ENCODE peak calls at places on chromosome 9, in seven cellular contexts. N is IMR-90, Y is mesendoderm, P is trophoblast cell, G is mesenchymal stem cell, W is H9, K is H1. H is an unnamed sample.

GRCh38 chr9:70408393-70409040 is 5.9 kb downstream of the KLF9 start:
- DNase-seq in N (no peak), Y (peak; percentile 73), P (peak; percentile 15), G (peak; percentile 47), W (no peak), K (no peak), H (no peak)

GRCh38 chr9:69471433-69471832 is 146.4 kb downstream of the ENTREP1 start:
- DNase-seq in N (peak; percentile 45), Y (no peak), P (no peak), G (no peak), W (no peak), K (no peak), H (no peak)

GRCh38 chr9:121889990-121890563 is 203.0 kb downstream of the TTLL11 start:
- DNase-seq in N (peak; percentile 87), Y (no peak), P (no peak), G (peak; percentile 76), W (no peak), K (no peak), H (no peak)

GRCh38 chr9:123940721-123941534 is 11.0 kb upstream of the DENND1A start:
- DNase-seq in N (no peak), Y (no peak), P (no peak), G (no peak), W (no peak), K (no peak), H (no peak)

GRCh38 chr9:132840980-132841379 is 37.1 kb downstream of the AK8 start:
- DNase-seq in N (no peak), Y (no peak), P (no peak), G (no peak), W (no peak), K (no peak), H (no peak)

GRCh38 chr9:34611811-34612787 is at the start of gene RPP25L:
- DNase-seq in N (peak; percentile 78), Y (peak; percentile 80), P (peak; percentile 96), G (peak; percentile 90), W (peak; percentile 81), K (no peak), H (peak; percentile 87)

GRCh38 chr9:42852133-42852532 is 668.7 kb downstream of the SPATA31A6 start:
- DNase-seq in N (no peak), Y (peak; percentile 71), P (peak; percentile 2), G (peak; percentile 50), W (peak; percentile 80), K (peak; percentile 44), H (peak; percentile 29)

GRCh38 chr9:19641046-19641445 is 147.8 kb downstream of the SLC24A2 start:
- DNase-seq in N (no peak), Y (peak; percentile 59), P (no peak), G (peak; percentile 1), W (no peak), K (no peak), H (no peak)

GRCh38 chr9:104903609-104904008 is 24.3 kb downstream of the ABCA1 start:
- DNase-seq in N (peak; percentile 76), Y (peak; percentile 66), P (no peak), G (peak; percentile 85), W (no peak), K (no peak), H (no peak)

GRCh38 chr9:36690769-36691168 is 118.1 kb downstream of the MELK start:
- DNase-seq in N (no peak), Y (no peak), P (no peak), G (no peak), W (no peak), K (no peak), H (no peak)
- H3K4ac ChIP-seq in N (no peak overlapping the region), Y (no peak overlapping the region), P (no peak overlapping the region), G (no peak overlapping the region), W (no peak overlapping the region), K (no peak overlapping the region), H (no peak overlapping the region)

DNA sequence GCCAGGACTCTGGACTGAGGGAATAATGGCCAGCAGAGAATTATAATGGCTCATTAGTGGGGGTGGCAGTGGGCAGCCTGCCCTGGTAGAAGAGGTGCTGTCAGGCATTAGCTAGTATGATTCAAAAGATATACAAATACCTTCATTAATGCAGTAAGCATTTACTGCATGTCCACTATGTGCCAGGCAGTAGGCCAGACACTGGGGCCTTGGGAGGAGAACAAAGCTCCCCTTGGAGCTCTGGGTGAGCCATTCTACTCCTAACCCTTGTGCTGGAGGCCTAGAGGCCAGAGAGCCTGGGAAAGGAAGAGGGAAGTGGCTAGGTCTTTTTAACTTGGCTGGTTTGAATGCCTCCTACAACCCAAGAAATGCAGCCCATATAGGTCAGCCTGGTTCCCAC is 2.0 kb upstream of the GARNL3 start:
- DNase-seq in N (peak; percentile 4), Y (no peak), P (no peak), G (no peak), W (no peak), K (no peak), H (no peak)
- H3K23ac ChIP-seq in N (no peak overlapping the region), Y (no peak overlapping the region), P (no peak overlapping the region), G (no peak overlapping the region), W (no peak overlapping the region), K (no peak overlapping the region), H (no peak overlapping the region)

GRCh38 chr9:134791009-134791408 is 89.6 kb upstream of the FCN2 start:
- DNase-seq in N (no peak), Y (no peak), P (no peak), G (no peak), W (no peak), K (no peak), H (no peak)
- H3K4ac ChIP-seq in N (no peak overlapping the region), Y (no peak overlapping the region), P (no peak overlapping the region), G (no peak overlapping the region), W (no peak overlapping the region), K (no peak overlapping the region), H (no peak overlapping the region)

GRCh38 chr9:131545786-131546335 is 538 bp downstream of the PRRT1B start:
- DNase-seq in N (no peak), Y (peak; percentile 35), P (no peak), G (no peak), W (no peak), K (no peak), H (no peak)
- H3K23ac ChIP-seq in N (no peak overlapping the region), Y (no peak overlapping the region), P (no peak overlapping the region), G (no peak overlapping the region), W (no peak overlapping the region), K (no peak overlapping the region), H (peak overlapping the region; percentile 91)

GRCh38 chr9:125767349-125767748 is 20.2 kb downstream of the PBX3 start:
- DNase-seq in N (no peak), Y (no peak), P (no peak), G (no peak), W (no peak), K (no peak), H (no peak)

GRCh38 chr9:125771037-125771436 is 23.9 kb downstream of the PBX3 start:
- DNase-seq in N (no peak), Y (no peak), P (no peak), G (no peak), W (no peak), K (no peak), H (no peak)

GRCh38 chr9:125774106-125774505 is 26.9 kb downstream of the PBX3 start:
- DNase-seq in N (no peak), Y (no peak), P (no peak), G (no peak), W (no peak), K (no peak), H (no peak)

GRCh38 chr9:125768803-125769202 is 21.6 kb downstream of the PBX3 start:
- DNase-seq in N (no peak), Y (no peak), P (no peak), G (no peak), W (no peak), K (no peak), H (no peak)

DNA sequence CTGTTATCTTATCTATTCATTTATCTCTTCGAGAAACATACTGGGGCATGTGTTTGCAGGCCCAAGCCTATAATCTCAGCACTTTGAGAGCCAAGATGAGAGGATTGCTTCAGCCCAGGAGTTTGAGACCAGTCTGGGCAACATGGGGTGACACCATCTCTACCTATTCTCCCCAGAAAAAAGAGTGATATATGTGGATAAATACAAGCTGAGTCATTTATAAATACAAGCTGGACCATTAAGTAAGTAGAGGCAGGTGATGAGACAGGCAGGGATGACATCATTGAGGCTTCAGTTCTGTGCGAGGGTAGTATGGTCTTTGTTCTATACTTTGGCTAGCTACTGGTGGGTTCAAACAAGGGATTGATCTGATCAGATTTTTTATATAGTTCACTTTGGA is 25.6 kb downstream of the PBX3 start:
- DNase-seq in N (no peak), Y (no peak), P (no peak), G (no peak), W (no peak), K (no peak), H (no peak)
- H3K4ac ChIP-seq in N (no peak overlapping the region), Y (no peak overlapping the region), P (no peak overlapping the region), G (no peak overlapping the region), W (no peak overlapping the region), K (no peak overlapping the region), H (no peak overlapping the region)

GRCh38 chr9:112731971-112732370 is 14.1 kb upstream of the INIP start:
- DNase-seq in N (no peak), Y (no peak), P (no peak), G (no peak), W (no peak), K (no peak), H (no peak)
- H3K23ac ChIP-seq in N (no peak overlapping the region), Y (no peak overlapping the region), P (no peak overlapping the region), G (no peak overlapping the region), W (no peak overlapping the region), K (no peak overlapping the region), H (no peak overlapping the region)

DNA sequence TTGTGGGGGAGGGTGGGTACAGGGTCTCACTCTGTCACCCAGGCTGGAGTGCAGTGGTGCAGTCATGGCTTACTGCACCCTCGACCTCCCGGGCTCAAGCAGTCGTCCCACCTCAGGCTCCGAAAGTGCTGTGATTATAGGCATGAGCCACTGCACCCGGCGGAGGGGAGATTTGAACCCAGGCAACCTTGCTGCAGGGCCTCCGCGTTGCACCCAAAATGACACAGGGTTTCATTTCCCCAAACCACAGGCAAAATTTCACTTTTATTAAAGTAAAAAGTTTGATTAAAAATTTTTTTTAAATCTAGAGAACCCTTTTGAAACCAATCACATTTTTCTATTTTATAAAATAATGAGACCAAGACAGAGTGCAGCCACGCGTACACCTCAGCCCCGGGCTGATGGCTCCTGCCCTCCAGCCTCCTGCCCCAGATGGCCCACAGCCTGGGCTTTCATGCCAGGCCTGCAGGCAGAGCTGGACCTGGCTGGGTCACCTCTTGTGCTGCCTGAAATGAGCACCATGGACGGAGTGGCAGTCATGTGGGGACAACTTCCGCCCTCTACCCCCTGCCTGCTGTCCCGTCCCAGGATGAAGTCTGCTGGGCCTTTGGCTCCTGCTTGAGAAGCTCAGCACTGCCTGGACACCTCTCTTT is 30.5 kb downstream of the USP20 start:
- DNase-seq in N (no peak), Y (no peak), P (no peak), G (no peak), W (peak; percentile 20), K (no peak), H (no peak)
- H3K4ac ChIP-seq in N (no peak overlapping the region), Y (no peak overlapping the region), P (no peak overlapping the region), G (no peak overlapping the region), W (no peak overlapping the region), K (no peak overlapping the region), H (no peak overlapping the region)

GRCh38 chr9:2642068-2642467 is 20.5 kb downstream of the VLDLR start:
- DNase-seq in N (no peak), Y (no peak), P (no peak), G (no peak), W (no peak), K (no peak), H (no peak)
- H3K23ac ChIP-seq in N (no peak overlapping the region), Y (no peak overlapping the region), P (no peak overlapping the region), G (no peak overlapping the region), W (no peak overlapping the region), K (no peak overlapping the region), H (no peak overlapping the region)

GRCh38 chr9:90647843-90648242 is 5.2 kb upstream of the DIRAS2 start:
- DNase-seq in N (no peak), Y (no peak), P (no peak), G (no peak), W (no peak), K (no peak), H (no peak)
- H3K4ac ChIP-seq in N (no peak overlapping the region), Y (no peak overlapping the region), P (no peak overlapping the region), G (no peak overlapping the region), W (no peak overlapping the region), K (no peak overlapping the region), H (no peak overlapping the region)